ENCODE peak calls at places on chromosomes 2 and 18, in ten cellular contexts. One of them, this sample, is unnamed.

GRCh38 chr2:202136526-202136925 is 63.5 kb downstream of the KIAA2012 start:
- DNase-seq in fibroblast of lung: no peak
- DNase-seq in GM12865: no peak
- DNase-seq in body of pancreas: no peak
- DNase-seq in stomach: no peak
- DNase-seq in left lung: peak
- DNase-seq in fibroblast of the aortic adventitia: no peak
- DNase-seq in nephron progenitor cell: no peak
- DNase-seq in glutamatergic neuron: no peak
- DNase-seq in A549: no peak
- DNase-seq in this sample: no peak

GRCh38 chr2:57720728-57721627 is 325.6 kb upstream of the VRK2 start:
- DNase-seq in left lung: no peak
- DNase-seq in nephron progenitor cell: peak
- DNase-seq in A549: peak
- DNase-seq in body of pancreas: peak
- DNase-seq in fibroblast of lung: peak
- DNase-seq in stomach: no peak
- DNase-seq in GM12865: peak
- DNase-seq in glutamatergic neuron: peak
- DNase-seq in fibroblast of the aortic adventitia: peak
- DNase-seq in this sample: peak

GRCh38 chr18:55405655-55406373 is 182.2 kb downstream of the TCF4 start:
- DNase-seq in GM12865: no peak
- DNase-seq in glutamatergic neuron: no peak
- DNase-seq in fibroblast of the aortic adventitia: peak
- DNase-seq in stomach: peak
- DNase-seq in A549: peak
- DNase-seq in body of pancreas: peak
- DNase-seq in fibroblast of lung: peak
- DNase-seq in nephron progenitor cell: peak
- DNase-seq in left lung: no peak
- DNase-seq in this sample: peak

GRCh38 chr2:191051825-191052778 is 38.1 kb upstream of the STAT1 start:
- DNase-seq in glutamatergic neuron: no peak
- DNase-seq in GM12865: peak
- DNase-seq in nephron progenitor cell: no peak
- DNase-seq in fibroblast of lung: peak
- DNase-seq in stomach: no peak
- DNase-seq in left lung: no peak
- DNase-seq in fibroblast of the aortic adventitia: peak
- DNase-seq in body of pancreas: no peak
- DNase-seq in A549: peak
- DNase-seq in this sample: no peak

GRCh38 chr2:37523861-37524362 is 147.5 kb downstream of the CDC42EP3 start:
- DNase-seq in nephron progenitor cell: no peak
- DNase-seq in GM12865: no peak
- DNase-seq in fibroblast of the aortic adventitia: peak
- DNase-seq in glutamatergic neuron: no peak
- DNase-seq in fibroblast of lung: peak
- DNase-seq in stomach: no peak
- DNase-seq in left lung: no peak
- DNase-seq in A549: no peak
- DNase-seq in body of pancreas: no peak
- DNase-seq in this sample: no peak

GRCh38 chr2:177753682-177754475 is 318.7 kb downstream of the PDE11A start:
- DNase-seq in GM12865: peak
- DNase-seq in left lung: no peak
- DNase-seq in body of pancreas: peak
- DNase-seq in glutamatergic neuron: peak
- DNase-seq in A549: peak
- DNase-seq in stomach: peak
- DNase-seq in fibroblast of the aortic adventitia: peak
- DNase-seq in nephron progenitor cell: peak
- DNase-seq in fibroblast of lung: peak
- DNase-seq in this sample: no peak

GRCh38 chr2:159894145-159894838 is 96.3 kb upstream of the CD302 start:
- DNase-seq in GM12865: no peak
- DNase-seq in stomach: no peak
- DNase-seq in body of pancreas: no peak
- DNase-seq in A549: no peak
- DNase-seq in fibroblast of the aortic adventitia: no peak
- DNase-seq in glutamatergic neuron: no peak
- DNase-seq in nephron progenitor cell: no peak
- DNase-seq in left lung: no peak
- DNase-seq in fibroblast of lung: no peak
- DNase-seq in this sample: no peak

GRCh38 chr2:180128861-180129260 is 121.8 kb upstream of the CWC22 start:
- DNase-seq in glutamatergic neuron: no peak
- DNase-seq in A549: no peak
- DNase-seq in stomach: no peak
- DNase-seq in fibroblast of lung: no peak
- DNase-seq in nephron progenitor cell: no peak
- DNase-seq in body of pancreas: no peak
- DNase-seq in left lung: no peak
- DNase-seq in GM12865: no peak
- DNase-seq in fibroblast of the aortic adventitia: no peak
- DNase-seq in this sample: no peak

GRCh38 chr2:38467768-38468463 is 90.8 kb upstream of the ATL2 start:
- DNase-seq in fibroblast of lung: no peak
- DNase-seq in fibroblast of the aortic adventitia: no peak
- DNase-seq in nephron progenitor cell: no peak
- DNase-seq in A549: no peak
- DNase-seq in glutamatergic neuron: no peak
- DNase-seq in GM12865: no peak
- DNase-seq in left lung: no peak
- DNase-seq in stomach: no peak
- DNase-seq in body of pancreas: no peak
- DNase-seq in this sample: no peak

GRCh38 chr18:35736696-35737095 is 155.2 kb downstream of the GALNT1 start:
- DNase-seq in left lung: no peak
- DNase-seq in fibroblast of the aortic adventitia: peak
- DNase-seq in stomach: no peak
- DNase-seq in GM12865: no peak
- DNase-seq in fibroblast of lung: peak
- DNase-seq in nephron progenitor cell: no peak
- DNase-seq in A549: no peak
- DNase-seq in glutamatergic neuron: no peak
- DNase-seq in body of pancreas: no peak
- DNase-seq in this sample: no peak

GRCh38 chr2:102186676-102187190 is at the start of gene IL1RL2:
- DNase-seq in A549: no peak
- DNase-seq in body of pancreas: no peak
- DNase-seq in left lung: peak
- DNase-seq in fibroblast of the aortic adventitia: peak
- DNase-seq in glutamatergic neuron: no peak
- DNase-seq in nephron progenitor cell: no peak
- DNase-seq in fibroblast of lung: peak
- DNase-seq in GM12865: no peak
- DNase-seq in stomach: peak
- DNase-seq in this sample: no peak

GRCh38 chr18:75489493-75490190 is 62.1 kb upstream of the SMIM21 start:
- DNase-seq in glutamatergic neuron: no peak
- DNase-seq in GM12865: no peak
- DNase-seq in nephron progenitor cell: no peak
- DNase-seq in fibroblast of the aortic adventitia: peak
- DNase-seq in fibroblast of lung: peak
- DNase-seq in stomach: no peak
- DNase-seq in body of pancreas: no peak
- DNase-seq in A549: peak
- DNase-seq in left lung: no peak
- DNase-seq in this sample: no peak

GRCh38 chr2:170817247-170817998 is 736 bp downstream of the GAD1 start:
- DNase-seq in fibroblast of lung: peak
- DNase-seq in left lung: no peak
- DNase-seq in body of pancreas: no peak
- DNase-seq in nephron progenitor cell: peak
- DNase-seq in GM12865: peak
- DNase-seq in glutamatergic neuron: peak
- DNase-seq in fibroblast of the aortic adventitia: peak
- DNase-seq in A549: peak
- DNase-seq in stomach: no peak
- DNase-seq in this sample: peak

GRCh38 chr2:74743778-74744177 is 89.7 kb downstream of the SEMA4F start:
- DNase-seq in glutamatergic neuron: no peak
- DNase-seq in stomach: no peak
- DNase-seq in fibroblast of the aortic adventitia: no peak
- DNase-seq in body of pancreas: no peak
- DNase-seq in A549: no peak
- DNase-seq in GM12865: no peak
- DNase-seq in nephron progenitor cell: no peak
- DNase-seq in fibroblast of lung: no peak
- DNase-seq in left lung: no peak
- DNase-seq in this sample: no peak

GRCh38 chr2:215590353-215590752 is 154.5 kb upstream of the FN1 start:
- DNase-seq in A549: no peak
- DNase-seq in fibroblast of lung: peak
- DNase-seq in GM12865: no peak
- DNase-seq in nephron progenitor cell: no peak
- DNase-seq in glutamatergic neuron: no peak
- DNase-seq in stomach: no peak
- DNase-seq in fibroblast of the aortic adventitia: no peak
- DNase-seq in left lung: no peak
- DNase-seq in body of pancreas: no peak
- DNase-seq in this sample: no peak

GRCh38 chr2:74421248-74421870 is at the start of the genes C2orf81 and WDR54:
- DNase-seq in stomach: peak
- DNase-seq in body of pancreas: peak
- DNase-seq in fibroblast of the aortic adventitia: peak
- DNase-seq in A549: peak
- DNase-seq in fibroblast of lung: peak
- DNase-seq in glutamatergic neuron: peak
- DNase-seq in GM12865: peak
- DNase-seq in nephron progenitor cell: peak
- DNase-seq in left lung: peak
- DNase-seq in this sample: peak

GRCh38 chr2:18834341-18834740 is 245.0 kb upstream of the NT5C1B start:
- DNase-seq in glutamatergic neuron: no peak
- DNase-seq in body of pancreas: no peak
- DNase-seq in nephron progenitor cell: no peak
- DNase-seq in fibroblast of the aortic adventitia: peak
- DNase-seq in GM12865: no peak
- DNase-seq in fibroblast of lung: peak
- DNase-seq in A549: no peak
- DNase-seq in left lung: no peak
- DNase-seq in stomach: no peak
- DNase-seq in this sample: no peak

GRCh38 chr2:108268001-108268400 is 20.7 kb upstream of the SULT1C2 start:
- DNase-seq in nephron progenitor cell: no peak
- DNase-seq in body of pancreas: no peak
- DNase-seq in A549: peak
- DNase-seq in GM12865: no peak
- DNase-seq in fibroblast of lung: peak
- DNase-seq in fibroblast of the aortic adventitia: peak
- DNase-seq in left lung: no peak
- DNase-seq in stomach: no peak
- DNase-seq in glutamatergic neuron: no peak
- DNase-seq in this sample: no peak

DNA sequence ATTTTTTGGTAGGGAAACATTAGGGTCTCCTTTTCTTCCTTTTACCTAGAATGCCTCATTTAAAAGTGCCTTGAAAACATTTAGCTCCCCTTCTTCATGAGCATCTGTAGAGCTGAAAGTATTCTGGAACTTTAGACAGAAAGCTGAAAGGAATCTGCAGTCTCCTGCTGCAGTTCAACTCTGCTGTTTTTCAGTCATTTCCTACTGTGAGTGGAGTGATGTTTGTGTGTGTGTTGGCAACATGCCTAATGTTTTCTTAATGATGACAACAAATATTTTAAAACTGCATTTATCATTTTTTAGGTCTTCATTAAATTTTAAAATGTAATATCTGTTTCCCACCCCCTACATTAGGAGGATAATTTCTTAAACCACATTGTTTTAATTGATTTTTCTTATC is 66.6 kb downstream of the TWSG1 start:
- DNase-seq in body of pancreas: no peak
- DNase-seq in nephron progenitor cell: no peak
- DNase-seq in stomach: no peak
- DNase-seq in glutamatergic neuron: no peak
- DNase-seq in fibroblast of the aortic adventitia: no peak
- DNase-seq in left lung: no peak
- DNase-seq in fibroblast of lung: no peak
- DNase-seq in A549: no peak
- DNase-seq in GM12865: no peak
- DNase-seq in this sample: no peak
- TF ChIP-seq CTCF in body of pancreas: no peak
- TF ChIP-seq CTCF in nephron progenitor cell: no peak
- TF ChIP-seq CTCF in stomach: no peak
- TF ChIP-seq CTCF in glutamatergic neuron: no peak
- TF ChIP-seq CTCF in fibroblast of the aortic adventitia: no peak
- TF ChIP-seq CTCF in left lung: no peak
- TF ChIP-seq CTCF in fibroblast of lung: no peak
- TF ChIP-seq CTCF in A549: no peak
- TF ChIP-seq CTCF in GM12865: no peak
- TF ChIP-seq CTCF in this sample: no peak

GRCh38 chr2:186199029-186199428 is 287.0 kb upstream of the ZC3H15 start:
- DNase-seq in left lung: no peak
- DNase-seq in GM12865: no peak
- DNase-seq in fibroblast of lung: no peak
- DNase-seq in A549: no peak
- DNase-seq in glutamatergic neuron: no peak
- DNase-seq in stomach: no peak
- DNase-seq in body of pancreas: no peak
- DNase-seq in fibroblast of the aortic adventitia: no peak
- DNase-seq in nephron progenitor cell: no peak
- DNase-seq in this sample: no peak
- TF ChIP-seq CTCF in left lung: no peak
- TF ChIP-seq CTCF in GM12865: no peak
- TF ChIP-seq CTCF in fibroblast of lung: no peak
- TF ChIP-seq CTCF in A549: no peak
- TF ChIP-seq CTCF in glutamatergic neuron: no peak
- TF ChIP-seq CTCF in stomach: no peak
- TF ChIP-seq CTCF in body of pancreas: no peak
- TF ChIP-seq CTCF in fibroblast of the aortic adventitia: no peak
- TF ChIP-seq CTCF in nephron progenitor cell: no peak
- TF ChIP-seq CTCF in this sample: no peak

GRCh38 chr2:78431241-78431640 is 594.3 kb upstream of the REG3G start:
- DNase-seq in GM12865: no peak
- DNase-seq in fibroblast of lung: no peak
- DNase-seq in nephron progenitor cell: no peak
- DNase-seq in body of pancreas: no peak
- DNase-seq in fibroblast of the aortic adventitia: no peak
- DNase-seq in left lung: no peak
- DNase-seq in stomach: no peak
- DNase-seq in A549: peak
- DNase-seq in glutamatergic neuron: no peak
- DNase-seq in this sample: no peak
- TF ChIP-seq CTCF in GM12865: no peak
- TF ChIP-seq CTCF in fibroblast of lung: no peak
- TF ChIP-seq CTCF in nephron progenitor cell: no peak
- TF ChIP-seq CTCF in body of pancreas: no peak
- TF ChIP-seq CTCF in fibroblast of the aortic adventitia: no peak
- TF ChIP-seq CTCF in left lung: no peak
- TF ChIP-seq CTCF in stomach: no peak
- TF ChIP-seq CTCF in A549: no peak
- TF ChIP-seq CTCF in glutamatergic neuron: no peak
- TF ChIP-seq CTCF in this sample: no peak

GRCh38 chr2:73385486-73386341 is at the start of gene ALMS1:
- DNase-seq in stomach: peak
- DNase-seq in left lung: peak
- DNase-seq in fibroblast of the aortic adventitia: peak
- DNase-seq in A549: peak
- DNase-seq in glutamatergic neuron: peak
- DNase-seq in body of pancreas: peak
- DNase-seq in nephron progenitor cell: peak
- DNase-seq in fibroblast of lung: peak
- DNase-seq in GM12865: peak
- DNase-seq in this sample: peak
- TF ChIP-seq CTCF in stomach: no peak
- TF ChIP-seq CTCF in left lung: no peak
- TF ChIP-seq CTCF in fibroblast of the aortic adventitia: peak
- TF ChIP-seq CTCF in A549: no peak
- TF ChIP-seq CTCF in glutamatergic neuron: no peak
- TF ChIP-seq CTCF in body of pancreas: peak
- TF ChIP-seq CTCF in nephron progenitor cell: no peak
- TF ChIP-seq CTCF in fibroblast of lung: no peak
- TF ChIP-seq CTCF in GM12865: peak
- TF ChIP-seq CTCF in this sample: no peak